ENCODE peak calls at places on chromosomes 2 and 18, in nine cellular contexts. M is A549, L is tibial nerve, R is spleen, W is kidney, G is sigmoid colon, T is right atrium auricular region, C is fibroblast of lung, Z is IMR-90. H is an unnamed sample.

GRCh38 chr2:45342-46130 is 769 bp downstream of the FAM110C start:
- DNase-seq in L (no peak), R (no peak), M (peak), T (no peak), G (no peak), C (no peak), W (peak), Z (no peak), H (no peak)

GRCh38 chr18:42264467-42264866 is 309.4 kb downstream of the PIK3C3 start:
- DNase-seq in C (no peak), L (no peak), Z (no peak), T (no peak), W (no peak), M (no peak), G (no peak), R (no peak), H (no peak)

GRCh38 chr2:114614599-114614998 is 172.2 kb downstream of the DPP10 start:
- DNase-seq in L (no peak), R (no peak), W (no peak), G (no peak), M (no peak), C (no peak), Z (no peak), T (no peak), H (no peak)

GRCh38 chr18:11322006-11322405 is 172.6 kb upstream of the PIEZO2 start:
- DNase-seq in W (no peak), L (no peak), M (no peak), T (no peak), R (no peak), C (peak), Z (peak), G (no peak), H (no peak)

GRCh38 chr18:23280844-23281243 is 145.6 kb downstream of the CABLES1 start:
- DNase-seq in W (no peak), R (no peak), C (no peak), T (no peak), Z (no peak), L (no peak), G (no peak), M (no peak), H (no peak)

GRCh38 chr2:174573621-174574081 is 24.0 kb downstream of the WIPF1 start:
- DNase-seq in W (no peak), L (no peak), G (no peak), T (no peak), Z (no peak), M (no peak), R (peak), C (no peak), H (no peak)

GRCh38 chr2:120189189-120189588 is 34.0 kb downstream of the TMEM185B start:
- DNase-seq in L (no peak), R (no peak), G (no peak), Z (no peak), M (no peak), T (no peak), W (no peak), C (no peak), H (no peak)

GRCh38 chr2:3598197-3598910 is 3.4 kb downstream of the COLEC11 start:
- DNase-seq in Z (no peak), C (no peak), R (no peak), G (no peak), M (no peak), T (peak), W (peak), L (no peak), H (no peak)

GRCh38 chr2:240468300-240469238 is 33.1 kb downstream of the GPC1 start:
- DNase-seq in W (peak), M (no peak), Z (no peak), L (peak), R (peak), C (no peak), G (peak), T (peak), H (no peak)

GRCh38 chr2:42192642-42193566 is 23.8 kb downstream of the EML4 start:
- DNase-seq in L (no peak), Z (no peak), W (no peak), T (no peak), R (no peak), C (no peak), G (no peak), M (no peak), H (no peak)

GRCh38 chr2:58571181-58571852 is 330.2 kb upstream of the FANCL start:
- DNase-seq in Z (peak), C (peak), T (no peak), W (no peak), M (peak), L (no peak), G (no peak), R (no peak), H (peak)

GRCh38 chr2:113058411-113058994 is 495 bp upstream of the IL36RN start:
- DNase-seq in Z (no peak), L (no peak), C (no peak), R (no peak), G (no peak), T (peak), W (no peak), M (no peak), H (no peak)

GRCh38 chr2:54100772-54101171 is 14.6 kb upstream of the ACYP2 start:
- DNase-seq in R (no peak), W (no peak), G (no peak), Z (no peak), M (no peak), T (no peak), C (no peak), L (no peak), H (no peak)

GRCh38 chr18:41744664-41745063 is 210.4 kb upstream of the PIK3C3 start:
- DNase-seq in T (no peak), G (no peak), C (no peak), L (no peak), Z (no peak), M (no peak), W (no peak), R (no peak), H (no peak)

GRCh38 chr2:150610670-150611279 is 123.3 kb upstream of the RND3 start:
- DNase-seq in W (no peak), T (no peak), G (no peak), L (no peak), C (no peak), Z (peak), M (peak), R (no peak), H (peak)

GRCh38 chr2:27494944-27495554 is at the start of gene FNDC4:
- DNase-seq in T (no peak), R (peak), M (peak), L (no peak), W (peak), Z (no peak), C (peak), G (peak), H (peak)

GRCh38 chr18:76421291-76422078 is 73.6 kb downstream of the ZNF516 start:
- DNase-seq in R (no peak), M (no peak), C (peak), G (no peak), L (no peak), W (no peak), Z (no peak), T (no peak), H (no peak)

GRCh38 chr18:48833701-48834394 is 116.9 kb downstream of the SMAD7 start:
- DNase-seq in T (peak), R (peak), W (peak), G (no peak), M (no peak), L (no peak), C (peak), Z (peak), H (peak)

GRCh38 chr2:160906878-160907277 is 253.3 kb upstream of the TANK start:
- DNase-seq in T (no peak), W (no peak), Z (no peak), G (no peak), C (peak), R (no peak), M (peak), L (no peak), H (no peak)

GRCh38 chr2:131104487-131105155 is 515 bp upstream of the PLEKHB2 start:
- DNase-seq in L (peak), W (peak), G (peak), R (peak), Z (peak), M (peak), T (peak), C (peak), H (peak)

GRCh38 chr2:2286592-2286991 is 44.5 kb downstream of the MYT1L start:
- DNase-seq in L (no peak), R (no peak), Z (no peak), T (no peak), M (no peak), G (no peak), C (no peak), W (no peak), H (no peak)

GRCh38 chr2:75518638-75519465 is 41.9 kb downstream of the EVA1A start:
- DNase-seq in M (no peak), C (peak), R (no peak), L (no peak), W (no peak), T (no peak), G (no peak), Z (peak), H (no peak)

GRCh38 chr18:9146224-9146623 is 9.6 kb downstream of the ANKRD12 start:
- DNase-seq in L (no peak), G (no peak), M (no peak), W (no peak), R (no peak), Z (no peak), T (no peak), C (no peak), H (no peak)

GRCh38 chr18:21664069-21664468 is 40.5 kb downstream of the ABHD3 start:
- DNase-seq in C (no peak), R (no peak), W (no peak), M (peak), Z (no peak), G (no peak), T (no peak), L (no peak), H (no peak)

GRCh38 chr2:233399306-233400225 is 45.3 kb downstream of the DGKD start:
- DNase-seq in W (no peak), G (no peak), Z (no peak), M (no peak), R (no peak), T (no peak), L (no peak), C (no peak), H (peak)

GRCh38 chr2:173149491-173149890 is 73.8 kb downstream of the MAP3K20 start:
- DNase-seq in M (no peak), L (no peak), Z (no peak), G (no peak), T (no peak), C (no peak), R (peak), W (no peak), H (no peak)

GRCh38 chr2:119109823-119110222 is 48.7 kb downstream of the C1QL2 start:
- DNase-seq in Z (no peak), G (no peak), M (no peak), C (no peak), R (no peak), L (no peak), W (no peak), T (no peak), H (no peak)

GRCh38 chr18:55419939-55420664 is 167.9 kb downstream of the TCF4 start:
- DNase-seq in W (no peak), M (no peak), R (no peak), G (no peak), C (peak), T (no peak), Z (no peak), L (no peak), H (no peak)

GRCh38 chr2:144470819-144471218 is 49.1 kb downstream of the ZEB2 start:
- DNase-seq in M (no peak), G (no peak), W (no peak), C (peak), Z (no peak), L (no peak), T (no peak), R (no peak), H (no peak)
- H3K4me3 ChIP-seq in M (no peak), G (no peak), W (no peak), C (no peak), Z (no peak), L (no peak), T (no peak), R (no peak), H (no peak)

GRCh38 chr2:238131761-238132462 is 6.6 kb upstream of the KLHL30 start:
- DNase-seq in M (no peak), Z (no peak), T (no peak), R (peak), W (peak), C (no peak), G (no peak), L (no peak), H (no peak)

GRCh38 chr2:238134393-238134785 is 4.1 kb upstream of the KLHL30 start:
- DNase-seq in G (no peak), W (peak), Z (no peak), M (no peak), L (no peak), R (peak), C (no peak), T (no peak), H (no peak)

GRCh38 chr2:238132463-238133450 is 5.7 kb upstream of the KLHL30 start:
- DNase-seq in L (no peak), G (no peak), Z (no peak), W (peak), C (no peak), M (no peak), T (no peak), R (peak), H (no peak)

GRCh38 chr2:238135601-238136150 is 2.8 kb upstream of the KLHL30 start:
- DNase-seq in T (no peak), R (peak), W (peak), C (no peak), M (no peak), Z (no peak), G (no peak), L (no peak), H (no peak)

GRCh38 chr2:238133499-238134392 is 4.7 kb upstream of the KLHL30 start:
- DNase-seq in W (peak), R (peak), C (no peak), G (no peak), L (no peak), Z (no peak), T (no peak), M (peak), H (no peak)
- TF ChIP-seq CTCF in W (no peak), R (no peak), C (no peak), G (no peak), L (no peak), Z (no peak), T (no peak), M (no peak), H (no peak)

DNA sequence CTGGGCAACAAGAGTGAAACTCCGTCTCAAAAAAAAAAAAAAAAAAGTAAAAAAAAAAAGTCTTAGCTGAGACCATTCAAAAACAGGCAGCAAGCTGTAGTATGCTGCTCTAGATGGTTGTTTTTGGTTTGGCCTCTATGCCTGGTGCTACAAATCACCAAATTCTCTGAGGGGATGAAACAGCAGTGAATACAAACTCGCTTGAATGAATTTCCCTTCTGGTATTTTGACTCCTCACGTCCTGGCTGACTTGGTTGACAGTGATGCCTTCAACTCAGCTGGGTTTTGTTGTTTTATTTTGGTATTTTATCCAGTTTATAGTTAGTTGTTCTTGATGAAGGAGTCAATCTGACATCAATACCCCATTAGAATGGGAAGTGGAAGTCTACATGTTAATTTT is 3.3 kb upstream of the TCF7L1 start:
- DNase-seq in W (no peak), G (no peak), T (no peak), L (no peak), R (no peak), Z (no peak), M (no peak), C (no peak), H (no peak)
- H3K27ac ChIP-seq in W (no peak), G (no peak), T (no peak), L (no peak), R (no peak), Z (no peak), M (no peak), C (no peak), H (no peak)

DNA sequence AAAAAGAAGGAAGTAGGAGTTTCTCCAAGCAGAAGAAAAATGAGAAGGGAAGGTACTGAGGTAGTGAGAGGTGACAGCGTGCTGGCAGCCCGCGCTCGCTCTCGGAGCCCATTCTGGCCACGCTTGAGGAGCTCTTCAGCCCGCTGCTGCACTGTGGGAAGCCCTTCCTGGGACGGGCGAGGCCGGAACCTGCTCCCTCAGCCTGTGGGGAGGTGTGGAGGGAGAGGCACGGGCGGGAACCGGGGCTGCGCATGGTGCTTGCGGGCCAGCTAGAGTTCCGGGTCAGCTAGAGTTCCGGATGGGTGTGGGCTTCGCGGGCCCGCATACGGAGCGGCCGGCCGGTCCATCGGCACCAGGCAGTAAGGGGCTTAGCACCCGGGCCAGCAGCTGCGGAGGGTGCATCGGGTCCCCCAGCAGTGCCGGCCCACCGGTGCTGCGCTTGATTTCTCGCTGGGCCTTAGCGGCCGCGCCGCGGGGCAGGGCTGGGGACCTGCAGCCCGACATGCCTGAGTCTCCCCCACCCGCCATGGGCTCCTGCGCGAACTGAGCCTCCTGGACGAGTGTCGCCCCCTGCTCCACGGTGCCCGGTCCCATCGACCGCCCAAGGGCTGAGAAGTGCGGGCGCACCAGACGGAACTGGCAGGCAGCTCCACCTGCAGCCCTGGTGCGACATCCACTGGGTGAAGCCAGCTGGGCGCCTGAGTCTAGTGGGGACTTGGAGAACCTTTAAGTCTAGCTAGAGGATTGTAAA is 11.1 kb upstream of the CYS1 start:
- DNase-seq in M (no peak), T (no peak), G (no peak), R (peak), C (no peak), L (no peak), W (peak), Z (no peak), H (no peak)
- H3K4me3 ChIP-seq in M (no peak), T (peak), G (no peak), R (peak), C (no peak), L (peak), W (no peak), Z (no peak), H (no peak)

GRCh38 chr2:225464346-225465025 is 65.0 kb downstream of the NYAP2 start:
- DNase-seq in Z (no peak), T (no peak), G (no peak), M (no peak), L (no peak), R (no peak), W (no peak), C (no peak), H (no peak)
- TF ChIP-seq CTCF in Z (no peak), T (no peak), G (no peak), M (no peak), L (no peak), R (no peak), W (no peak), C (no peak), H (no peak)

DNA sequence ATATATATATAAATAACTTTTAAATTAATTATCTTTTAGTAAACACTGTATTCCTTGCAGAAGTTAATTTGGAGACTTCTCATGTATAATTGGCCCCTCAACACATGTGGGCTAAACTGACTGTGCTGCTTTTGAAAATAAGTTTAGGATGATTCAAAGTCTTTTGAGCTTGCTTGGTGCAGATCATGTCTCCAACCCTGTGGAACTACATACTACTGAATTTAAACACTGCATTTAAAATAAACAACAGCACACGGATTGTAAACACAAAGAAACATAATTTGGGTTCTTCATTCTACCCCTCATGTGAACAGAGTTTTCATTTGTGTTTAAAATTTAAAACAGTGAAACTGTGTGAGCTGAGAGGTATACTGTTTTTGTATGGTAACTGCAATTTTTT is 167.7 kb downstream of the DDX1 start:
- DNase-seq in W (no peak), G (no peak), T (no peak), C (no peak), L (no peak), R (no peak), M (no peak), Z (no peak), H (no peak)
- H3K27ac ChIP-seq in W (no peak), G (no peak), T (no peak), C (no peak), L (no peak), R (no peak), M (no peak), Z (no peak), H (no peak)

DNA sequence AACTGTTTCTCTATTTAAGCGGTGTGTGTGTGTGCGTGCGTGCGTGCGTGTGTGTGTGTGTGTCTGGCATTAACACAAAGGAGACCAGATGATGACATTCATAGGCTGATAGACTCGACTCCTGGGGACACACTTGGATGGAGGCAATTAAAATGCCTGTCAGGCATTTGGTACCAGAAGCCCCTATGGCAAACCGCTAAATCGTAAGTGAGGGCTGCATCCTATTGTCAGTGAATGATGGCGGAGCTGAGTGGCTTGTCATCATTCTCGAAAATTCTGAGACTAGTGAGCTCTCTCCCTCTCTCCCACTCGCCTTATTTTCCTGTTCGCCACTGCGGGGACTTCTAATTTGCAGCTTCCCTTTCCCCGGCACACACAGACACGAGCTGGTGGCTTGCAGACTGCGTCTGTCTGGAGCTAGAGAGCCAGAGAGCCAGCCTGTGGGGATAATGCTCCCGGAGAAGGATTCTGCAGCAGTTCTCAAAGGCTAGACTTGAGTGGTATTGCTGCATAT is 155.4 kb downstream of the MAP2 start:
- DNase-seq in R (no peak), W (no peak), G (no peak), Z (no peak), L (no peak), T (no peak), C (peak), M (no peak), H (peak)
- H3K4me3 ChIP-seq in R (peak), W (peak), G (no peak), Z (peak), L (peak), T (peak), C (peak), M (no peak), H (peak)

H was measured in A673.